ENCODE peak calls at places on chromosome 15, in five cellular contexts. H, Z, Y, S and X are unnamed samples.

GRCh38 chr15:49692514-49693090 is 71.8 kb downstream of the DTWD1 start:
- DNase-seq in Z (no peak), Y (no peak), H (no peak), S (no peak), X (no peak)

GRCh38 chr15:38972831-38973230 is 408.2 kb upstream of the RASGRP1 start:
- DNase-seq in H (no peak), Z (no peak), S (no peak), Y (no peak), X (no peak)

GRCh38 chr15:66670698-66671580 is 31.1 kb upstream of the SMAD6 start:
- DNase-seq in S (no peak), Z (no peak), H (no peak), Y (peak), X (peak)

GRCh38 chr15:89490550-89491315 is 5.7 kb downstream of the RHCG start:
- DNase-seq in Z (no peak), H (no peak), S (no peak), Y (no peak), X (no peak)

GRCh38 chr15:71049706-71050422 is 65.4 kb upstream of the THSD4 start:
- DNase-seq in Y (no peak), H (no peak), Z (no peak), S (no peak), X (peak)

GRCh38 chr15:59456114-59456513 is 18.1 kb downstream of the FAM81A start:
- DNase-seq in H (no peak), S (no peak), Z (no peak), Y (peak), X (no peak)

GRCh38 chr15:45120081-45120972 is 6.2 kb downstream of the DUOXA2 start:
- DNase-seq in S (no peak), H (no peak), Y (no peak), Z (no peak), X (no peak)

GRCh38 chr15:20645956-20646355 is 104.4 kb upstream of the GOLGA6L6 start:
- DNase-seq in H (no peak), Y (no peak), Z (no peak), S (peak), X (no peak)

GRCh38 chr15:38524156-38524555 is 40.5 kb downstream of the RASGRP1 start:
- DNase-seq in Z (no peak), Y (no peak), S (no peak), H (no peak), X (no peak)

GRCh38 chr15:59946084-59946483 is 58.0 kb upstream of the FOXB1 start:
- DNase-seq in Y (no peak), S (no peak), Z (no peak), H (no peak), X (no peak)

GRCh38 chr15:58497036-58497785 is 65.4 kb downstream of the LIPC start:
- DNase-seq in Z (no peak), S (no peak), H (no peak), Y (no peak), X (no peak)

GRCh38 chr15:77187751-77188464 is 117.0 kb upstream of the TSPAN3 start:
- DNase-seq in S (no peak), Y (no peak), Z (peak), H (no peak), X (no peak)

GRCh38 chr15:62083168-62084154 is 16.7 kb downstream of the C2CD4A start:
- DNase-seq in Y (peak), Z (no peak), S (no peak), H (no peak), X (no peak)

GRCh38 chr15:86743283-86743903 is 663.7 kb downstream of the AGBL1 start:
- DNase-seq in Y (peak), H (peak), S (peak), Z (no peak), X (peak)

GRCh38 chr15:63504979-63505841 is 817 bp downstream of the USP3 start:
- DNase-seq in Y (peak), H (peak), S (peak), Z (no peak), X (no peak)

GRCh38 chr15:67865331-67865730 is 25.5 kb upstream of the RNU6-1 start:
- DNase-seq in Z (no peak), S (no peak), Y (no peak), H (no peak), X (no peak)

GRCh38 chr15:80070840-80071239 is 11.4 kb downstream of the ZFAND6 start:
- DNase-seq in S (no peak), Y (no peak), H (no peak), Z (no peak), X (no peak)

GRCh38 chr15:51884517-51885236 is 55.2 kb downstream of the TMOD3 start:
- DNase-seq in H (no peak), Z (no peak), S (no peak), Y (no peak), X (no peak)

GRCh38 chr15:31214864-31215489 is 111.7 kb upstream of the KLF13 start:
- DNase-seq in H (no peak), Z (no peak), S (no peak), Y (peak), X (no peak)

GRCh38 chr15:73751481-73751880 is 1.7 kb downstream of the INSYN1 start:
- DNase-seq in Y (no peak), Z (no peak), S (no peak), H (peak), X (no peak)

GRCh38 chr15:72237286-72238224 is 6.6 kb upstream of the PKM start:
- DNase-seq in Y (peak), S (peak), H (no peak), Z (peak), X (peak)

GRCh38 chr15:99429681-99430081 is 136.1 kb upstream of the MEF2A start:
- DNase-seq in H (peak), S (no peak), Z (no peak), Y (no peak), X (no peak)

GRCh38 chr15:73571346-73571745 is 61.8 kb downstream of the NPTN start:
- DNase-seq in Y (no peak), H (no peak), Z (peak), S (no peak), X (no peak)

GRCh38 chr15:90074023-90074422 is 28.2 kb downstream of the IDH2 start:
- DNase-seq in S (no peak), H (no peak), Y (no peak), Z (no peak), X (no peak)

GRCh38 chr15:67554580-67554979 is 12.1 kb downstream of the MAP2K5 start:
- DNase-seq in S (no peak), Y (no peak), Z (no peak), H (no peak), X (no peak)

GRCh38 chr15:98854496-98854895 is 153.1 kb downstream of the PGPEP1L start:
- DNase-seq in H (no peak), Z (no peak), Y (no peak), S (no peak), X (no peak)

GRCh38 chr15:96337354-96337990 is 7.0 kb downstream of the NR2F2 start:
- DNase-seq in S (no peak), Y (no peak), H (no peak), Z (no peak), X (no peak)

GRCh38 chr15:68542771-68543544 is 35.8 kb upstream of the CORO2B start:
- DNase-seq in S (no peak), H (no peak), Z (peak), Y (peak), X (no peak)

GRCh38 chr15:45641374-45641778 is 6.5 kb downstream of the SQOR start:
- DNase-seq in Z (no peak), S (no peak), Y (peak), H (no peak), X (no peak)

GRCh38 chr15:42121021-42121420 is 26.7 kb upstream of the PLA2G4D start:
- DNase-seq in Y (no peak), S (no peak), Z (no peak), H (no peak), X (no peak)

GRCh38 chr15:74958320-74958907 is 1.8 kb upstream of the RPP25 start:
- DNase-seq in H (peak), Y (peak), S (peak), Z (no peak), X (no peak)

GRCh38 chr15:39273805-39274411 is 307.0 kb upstream of the THBS1 start:
- DNase-seq in S (no peak), H (no peak), Z (no peak), Y (peak), X (no peak)

GRCh38 chr15:99143655-99144610 is 39.1 kb downstream of the SYNM start:
- DNase-seq in H (no peak), Z (no peak), S (no peak), Y (peak), X (no peak)

GRCh38 chr15:98401029-98401428 is 247.3 kb upstream of the IGF1R start:
- DNase-seq in Y (no peak), Z (no peak), H (no peak), S (no peak), X (no peak)

GRCh38 chr15:25243800-25244097 is 195.1 kb downstream of the UBE3A start:
- DNase-seq in S (no peak), Z (no peak), Y (no peak), H (peak), X (no peak)